ENCODE peak calls at places on chromosomes 13 and 19, in eight cellular contexts. One of them, this sample, is unnamed.

GRCh38 chr19:49824662-49825061 is 6.6 kb downstream of the MED25 start:
- DNase-seq in heart left ventricle: no peak
- DNase-seq in thoracic aorta: no peak
- DNase-seq in astrocyte of the spinal cord: no peak
- DNase-seq in foreskin fibroblast: no peak
- DNase-seq in fibroblast of mammary gland: no peak
- DNase-seq in LNCaP clone FGC: no peak
- DNase-seq in tibial artery: no peak
- DNase-seq in this sample: no peak

GRCh38 chr13:112686364-112686763 is 3.5 kb upstream of the ATP11A start:
- DNase-seq in heart left ventricle: no peak
- DNase-seq in thoracic aorta: no peak
- DNase-seq in astrocyte of the spinal cord: no peak
- DNase-seq in foreskin fibroblast: no peak
- DNase-seq in fibroblast of mammary gland: no peak
- DNase-seq in LNCaP clone FGC: no peak
- DNase-seq in tibial artery: no peak
- DNase-seq in this sample: no peak

GRCh38 chr19:19033426-19034203 is at the start of the genes ARMC6 and SUGP2:
- DNase-seq in heart left ventricle: peak
- DNase-seq in thoracic aorta: peak
- DNase-seq in astrocyte of the spinal cord: peak
- DNase-seq in foreskin fibroblast: peak
- DNase-seq in fibroblast of mammary gland: peak
- DNase-seq in LNCaP clone FGC: peak
- DNase-seq in tibial artery: peak
- DNase-seq in this sample: peak

GRCh38 chr19:27392027-27392632 is 1820.8 kb downstream of the UQCRFS1 start:
- DNase-seq in heart left ventricle: no peak
- DNase-seq in thoracic aorta: no peak
- DNase-seq in astrocyte of the spinal cord: no peak
- DNase-seq in foreskin fibroblast: no peak
- DNase-seq in fibroblast of mammary gland: no peak
- DNase-seq in LNCaP clone FGC: no peak
- DNase-seq in tibial artery: no peak
- DNase-seq in this sample: peak

GRCh38 chr13:52713894-52714293 is 25.7 kb downstream of the CNMD start:
- DNase-seq in heart left ventricle: peak
- DNase-seq in thoracic aorta: no peak
- DNase-seq in astrocyte of the spinal cord: no peak
- DNase-seq in foreskin fibroblast: peak
- DNase-seq in fibroblast of mammary gland: no peak
- DNase-seq in LNCaP clone FGC: no peak
- DNase-seq in tibial artery: peak
- DNase-seq in this sample: no peak

GRCh38 chr19:18156841-18157464 is 4.0 kb downstream of the PIK3R2 start:
- DNase-seq in heart left ventricle: peak
- DNase-seq in thoracic aorta: no peak
- DNase-seq in astrocyte of the spinal cord: peak
- DNase-seq in foreskin fibroblast: peak
- DNase-seq in fibroblast of mammary gland: peak
- DNase-seq in LNCaP clone FGC: peak
- DNase-seq in tibial artery: peak
- DNase-seq in this sample: peak

GRCh38 chr13:110499621-110500281 is 61.8 kb downstream of the RAB20 start:
- DNase-seq in heart left ventricle: no peak
- DNase-seq in thoracic aorta: no peak
- DNase-seq in astrocyte of the spinal cord: peak
- DNase-seq in foreskin fibroblast: peak
- DNase-seq in fibroblast of mammary gland: peak
- DNase-seq in LNCaP clone FGC: no peak
- DNase-seq in tibial artery: no peak
- DNase-seq in this sample: no peak

GRCh38 chr13:76638882-76639281 is 247.3 kb downstream of the KCTD12 start:
- DNase-seq in heart left ventricle: no peak
- DNase-seq in thoracic aorta: no peak
- DNase-seq in astrocyte of the spinal cord: no peak
- DNase-seq in foreskin fibroblast: peak
- DNase-seq in fibroblast of mammary gland: peak
- DNase-seq in LNCaP clone FGC: no peak
- DNase-seq in tibial artery: no peak
- DNase-seq in this sample: no peak

GRCh38 chr19:18044825-18045304 is 36.9 kb downstream of the ARRDC2 start:
- DNase-seq in heart left ventricle: peak
- DNase-seq in thoracic aorta: no peak
- DNase-seq in astrocyte of the spinal cord: peak
- DNase-seq in foreskin fibroblast: peak
- DNase-seq in fibroblast of mammary gland: peak
- DNase-seq in LNCaP clone FGC: no peak
- DNase-seq in tibial artery: peak
- DNase-seq in this sample: peak

GRCh38 chr19:37334179-37335071 is 36.5 kb upstream of the ZNF527 start:
- DNase-seq in heart left ventricle: peak
- DNase-seq in thoracic aorta: peak
- DNase-seq in astrocyte of the spinal cord: peak
- DNase-seq in foreskin fibroblast: peak
- DNase-seq in fibroblast of mammary gland: peak
- DNase-seq in LNCaP clone FGC: peak
- DNase-seq in tibial artery: peak
- DNase-seq in this sample: peak

GRCh38 chr13:24075137-24075975 is 85.2 kb upstream of the SPATA13 start:
- DNase-seq in heart left ventricle: no peak
- DNase-seq in thoracic aorta: no peak
- DNase-seq in astrocyte of the spinal cord: no peak
- DNase-seq in foreskin fibroblast: no peak
- DNase-seq in fibroblast of mammary gland: peak
- DNase-seq in LNCaP clone FGC: peak
- DNase-seq in tibial artery: no peak
- DNase-seq in this sample: no peak

GRCh38 chr19:35260694-35261304 is 8.0 kb upstream of the USF2 start:
- DNase-seq in heart left ventricle: no peak
- DNase-seq in thoracic aorta: no peak
- DNase-seq in astrocyte of the spinal cord: no peak
- DNase-seq in foreskin fibroblast: no peak
- DNase-seq in fibroblast of mammary gland: no peak
- DNase-seq in LNCaP clone FGC: no peak
- DNase-seq in tibial artery: no peak
- DNase-seq in this sample: no peak

GRCh38 chr13:21475115-21475514 is 16.0 kb upstream of the ZDHHC20 start:
- DNase-seq in heart left ventricle: no peak
- DNase-seq in thoracic aorta: no peak
- DNase-seq in astrocyte of the spinal cord: no peak
- DNase-seq in foreskin fibroblast: no peak
- DNase-seq in fibroblast of mammary gland: no peak
- DNase-seq in LNCaP clone FGC: no peak
- DNase-seq in tibial artery: no peak
- DNase-seq in this sample: no peak

GRCh38 chr13:95403349-95404140 is 102.3 kb upstream of the ABCC4 start:
- DNase-seq in heart left ventricle: no peak
- DNase-seq in thoracic aorta: no peak
- DNase-seq in astrocyte of the spinal cord: peak
- DNase-seq in foreskin fibroblast: peak
- DNase-seq in fibroblast of mammary gland: no peak
- DNase-seq in LNCaP clone FGC: no peak
- DNase-seq in tibial artery: no peak
- DNase-seq in this sample: no peak

GRCh38 chr19:3932931-3933810 is at the start of gene NMRK2:
- DNase-seq in heart left ventricle: peak
- DNase-seq in thoracic aorta: no peak
- DNase-seq in astrocyte of the spinal cord: no peak
- DNase-seq in foreskin fibroblast: no peak
- DNase-seq in fibroblast of mammary gland: no peak
- DNase-seq in LNCaP clone FGC: no peak
- DNase-seq in tibial artery: no peak
- DNase-seq in this sample: no peak

DNA sequence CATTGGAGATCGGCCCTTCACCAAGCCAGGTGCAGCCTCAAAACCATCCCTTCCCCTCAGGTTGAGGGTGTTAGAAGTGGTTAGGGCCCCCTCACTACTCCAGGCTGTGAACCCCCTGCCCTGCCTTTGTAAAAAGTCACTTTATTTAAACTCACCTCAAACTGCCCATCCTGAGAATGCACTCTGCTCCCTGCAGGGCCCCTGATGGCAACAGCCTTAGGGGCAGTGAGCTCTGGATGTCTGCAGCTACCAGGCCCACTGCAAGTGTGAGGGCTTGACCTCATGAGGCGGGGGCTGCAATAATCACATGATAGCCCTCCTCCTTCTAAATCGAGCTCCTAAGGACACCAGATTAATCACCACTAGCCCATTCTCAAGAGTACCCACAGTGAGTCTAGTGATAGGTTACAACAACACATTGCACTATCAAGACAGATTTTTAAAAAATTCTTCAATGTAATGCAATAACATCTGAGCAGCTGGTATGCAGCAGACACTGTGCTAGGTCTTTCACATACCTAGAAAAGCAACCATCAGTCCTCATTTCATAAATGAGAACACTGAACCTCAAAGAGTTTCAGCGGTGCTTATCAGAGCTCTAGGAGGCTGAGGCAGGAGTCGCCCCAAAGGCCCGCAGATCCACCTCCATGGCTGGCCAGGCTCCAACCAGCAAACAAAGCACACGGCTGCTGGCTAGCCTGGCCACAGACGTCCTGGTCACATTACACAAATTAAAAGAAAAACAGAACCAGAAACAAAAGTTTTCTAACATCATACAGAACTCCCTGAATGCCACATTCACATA is 26.0 kb downstream of the SLC7A1 start:
- DNase-seq in heart left ventricle: no peak
- DNase-seq in thoracic aorta: no peak
- DNase-seq in astrocyte of the spinal cord: no peak
- DNase-seq in foreskin fibroblast: no peak
- DNase-seq in fibroblast of mammary gland: no peak
- DNase-seq in LNCaP clone FGC: no peak
- DNase-seq in tibial artery: no peak
- DNase-seq in this sample: no peak
- TF ChIP-seq CTCF in heart left ventricle: no peak
- TF ChIP-seq CTCF in thoracic aorta: no peak
- TF ChIP-seq CTCF in astrocyte of the spinal cord: no peak
- TF ChIP-seq CTCF in foreskin fibroblast: no peak
- TF ChIP-seq CTCF in fibroblast of mammary gland: no peak
- TF ChIP-seq CTCF in LNCaP clone FGC: no peak
- TF ChIP-seq CTCF in tibial artery: no peak
- TF ChIP-seq CTCF in this sample: no peak

GRCh38 chr19:10497371-10497770 is 5.8 kb downstream of the KEAP1 start:
- DNase-seq in heart left ventricle: no peak
- DNase-seq in thoracic aorta: no peak
- DNase-seq in astrocyte of the spinal cord: no peak
- DNase-seq in foreskin fibroblast: no peak
- DNase-seq in fibroblast of mammary gland: no peak
- DNase-seq in LNCaP clone FGC: no peak
- DNase-seq in tibial artery: no peak
- DNase-seq in this sample: no peak

GRCh38 chr19:10486551-10486950 is 16.6 kb downstream of the KEAP1 start:
- DNase-seq in heart left ventricle: no peak
- DNase-seq in thoracic aorta: no peak
- DNase-seq in astrocyte of the spinal cord: no peak
- DNase-seq in foreskin fibroblast: no peak
- DNase-seq in fibroblast of mammary gland: no peak
- DNase-seq in LNCaP clone FGC: no peak
- DNase-seq in tibial artery: no peak
- DNase-seq in this sample: no peak

GRCh38 chr19:10491472-10492047 is 11.6 kb downstream of the KEAP1 start:
- DNase-seq in heart left ventricle: no peak
- DNase-seq in thoracic aorta: no peak
- DNase-seq in astrocyte of the spinal cord: no peak
- DNase-seq in foreskin fibroblast: no peak
- DNase-seq in fibroblast of mammary gland: no peak
- DNase-seq in LNCaP clone FGC: no peak
- DNase-seq in tibial artery: no peak
- DNase-seq in this sample: no peak
- TF ChIP-seq CTCF in heart left ventricle: no peak
- TF ChIP-seq CTCF in thoracic aorta: no peak
- TF ChIP-seq CTCF in astrocyte of the spinal cord: no peak
- TF ChIP-seq CTCF in foreskin fibroblast: no peak
- TF ChIP-seq CTCF in fibroblast of mammary gland: no peak
- TF ChIP-seq CTCF in LNCaP clone FGC: no peak
- TF ChIP-seq CTCF in tibial artery: no peak
- TF ChIP-seq CTCF in this sample: no peak

GRCh38 chr19:14146789-14147216 is 10.4 kb upstream of the ASF1B start:
- DNase-seq in heart left ventricle: no peak
- DNase-seq in thoracic aorta: no peak
- DNase-seq in astrocyte of the spinal cord: peak
- DNase-seq in foreskin fibroblast: peak
- DNase-seq in fibroblast of mammary gland: peak
- DNase-seq in LNCaP clone FGC: no peak
- DNase-seq in tibial artery: no peak
- DNase-seq in this sample: no peak

GRCh38 chr19:14149011-14149410 is 12.6 kb upstream of the ASF1B start:
- DNase-seq in heart left ventricle: no peak
- DNase-seq in thoracic aorta: no peak
- DNase-seq in astrocyte of the spinal cord: no peak
- DNase-seq in foreskin fibroblast: no peak
- DNase-seq in fibroblast of mammary gland: no peak
- DNase-seq in LNCaP clone FGC: no peak
- DNase-seq in tibial artery: no peak
- DNase-seq in this sample: no peak

GRCh38 chr19:14142262-14143190 is 6.1 kb upstream of the ASF1B start:
- DNase-seq in heart left ventricle: no peak
- DNase-seq in thoracic aorta: no peak
- DNase-seq in astrocyte of the spinal cord: no peak
- DNase-seq in foreskin fibroblast: no peak
- DNase-seq in fibroblast of mammary gland: no peak
- DNase-seq in LNCaP clone FGC: no peak
- DNase-seq in tibial artery: no peak
- DNase-seq in this sample: no peak

GRCh38 chr19:14147797-14148605 is 11.6 kb upstream of the ASF1B start:
- DNase-seq in heart left ventricle: peak
- DNase-seq in thoracic aorta: no peak
- DNase-seq in astrocyte of the spinal cord: peak
- DNase-seq in foreskin fibroblast: peak
- DNase-seq in fibroblast of mammary gland: peak
- DNase-seq in LNCaP clone FGC: no peak
- DNase-seq in tibial artery: peak
- DNase-seq in this sample: peak

GRCh38 chr19:14145381-14145780 is 9.0 kb upstream of the ASF1B start:
- DNase-seq in heart left ventricle: no peak
- DNase-seq in thoracic aorta: no peak
- DNase-seq in astrocyte of the spinal cord: no peak
- DNase-seq in foreskin fibroblast: no peak
- DNase-seq in fibroblast of mammary gland: no peak
- DNase-seq in LNCaP clone FGC: no peak
- DNase-seq in tibial artery: no peak
- DNase-seq in this sample: no peak
- TF ChIP-seq CTCF in heart left ventricle: no peak
- TF ChIP-seq CTCF in thoracic aorta: no peak
- TF ChIP-seq CTCF in astrocyte of the spinal cord: no peak
- TF ChIP-seq CTCF in foreskin fibroblast: no peak
- TF ChIP-seq CTCF in fibroblast of mammary gland: no peak
- TF ChIP-seq CTCF in LNCaP clone FGC: no peak
- TF ChIP-seq CTCF in tibial artery: no peak
- TF ChIP-seq CTCF in this sample: no peak

DNA sequence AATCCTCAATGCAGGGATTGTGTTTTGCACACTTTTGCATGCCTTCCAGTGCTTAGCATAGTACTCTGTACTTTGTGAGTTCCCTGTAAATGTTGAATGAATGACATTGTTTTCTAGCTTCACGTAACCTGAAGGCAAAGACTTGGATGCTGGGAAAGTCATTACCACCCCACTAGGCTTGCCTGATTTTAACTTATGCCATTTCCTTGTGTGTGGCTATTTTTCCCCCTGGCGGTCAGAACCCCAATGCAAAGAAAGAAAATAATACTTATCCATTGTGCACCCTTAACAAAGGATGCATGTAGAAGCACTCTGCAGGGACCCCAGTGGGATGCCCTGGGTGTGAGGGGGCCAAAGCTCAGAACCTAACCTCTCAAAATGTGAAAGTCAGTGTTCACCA is 1.2 kb upstream of the ENOX1 start:
- DNase-seq in heart left ventricle: no peak
- DNase-seq in thoracic aorta: no peak
- DNase-seq in astrocyte of the spinal cord: peak
- DNase-seq in foreskin fibroblast: peak
- DNase-seq in fibroblast of mammary gland: peak
- DNase-seq in LNCaP clone FGC: no peak
- DNase-seq in tibial artery: no peak
- DNase-seq in this sample: peak
- TF ChIP-seq CTCF in heart left ventricle: no peak
- TF ChIP-seq CTCF in thoracic aorta: peak
- TF ChIP-seq CTCF in astrocyte of the spinal cord: peak
- TF ChIP-seq CTCF in foreskin fibroblast: peak
- TF ChIP-seq CTCF in fibroblast of mammary gland: peak
- TF ChIP-seq CTCF in LNCaP clone FGC: no peak
- TF ChIP-seq CTCF in tibial artery: peak
- TF ChIP-seq CTCF in this sample: no peak